ENCODE peak calls at places on chromosomes 3 and 15, in six cellular contexts. M is colonic mucosa, L is astrocyte of the spinal cord, N is adrenal gland, E is left lung, F is dorsolateral prefrontal cortex. S is an unnamed sample.

GRCh38 chr3:99637041-99637380 is 1.4 kb upstream of the COL8A1 start:
- DNase-seq in M (no peak), L (no peak), N (no peak), E (no peak), F (no peak), S (peak)

GRCh38 chr3:140050977-140051957 is 116.3 kb downstream of the CLSTN2 start:
- DNase-seq in M (no peak), L (no peak), N (no peak), E (no peak), F (peak), S (peak)

GRCh38 chr3:124671123-124671522 is 59.1 kb upstream of the UMPS start:
- DNase-seq in M (no peak), L (no peak), N (no peak), E (no peak), F (no peak), S (no peak)

GRCh38 chr15:40322531-40323238 is 807 bp upstream of the INAFM2 start:
- DNase-seq in M (no peak), L (peak), N (no peak), E (no peak), F (no peak), S (no peak)

GRCh38 chr3:64399205-64399800 is 174.0 kb upstream of the PRICKLE2 start:
- DNase-seq in M (peak), L (peak), N (peak), E (no peak), F (no peak), S (peak)

GRCh38 chr15:90701880-90702630 is 15.1 kb upstream of the BLM start:
- DNase-seq in M (no peak), L (no peak), N (no peak), E (no peak), F (no peak), S (no peak)

GRCh38 chr3:89172150-89172549 is 64.7 kb downstream of the EPHA3 start:
- DNase-seq in M (no peak), L (no peak), N (no peak), E (no peak), F (no peak), S (no peak)

GRCh38 chr15:42118650-42119531 is 24.5 kb upstream of the PLA2G4D start:
- DNase-seq in M (peak), L (no peak), N (no peak), E (no peak), F (no peak), S (peak)

GRCh38 chr3:171556574-171557145 is 96.5 kb upstream of the TNIK start:
- DNase-seq in M (no peak), L (no peak), N (no peak), E (no peak), F (no peak), S (peak)

GRCh38 chr3:146502887-146503458 is 33.6 kb upstream of the PLSCR2 start:
- DNase-seq in M (no peak), L (no peak), N (no peak), E (no peak), F (no peak), S (peak)

GRCh38 chr3:106466881-106467280 is 598.1 kb upstream of the CBLB start:
- DNase-seq in M (no peak), L (no peak), N (no peak), E (no peak), F (no peak), S (no peak)

GRCh38 chr3:78872195-78872594 is 895.6 kb downstream of the ROBO1 start:
- DNase-seq in M (no peak), L (no peak), N (no peak), E (no peak), F (no peak), S (no peak)

GRCh38 chr3:31610700-31611275 is 78.1 kb downstream of the STT3B start:
- DNase-seq in M (peak), L (peak), N (no peak), E (no peak), F (no peak), S (peak)

GRCh38 chr3:112672716-112673506 is 32.0 kb upstream of the CCDC80 start:
- DNase-seq in M (no peak), L (no peak), N (no peak), E (no peak), F (no peak), S (no peak)

GRCh38 chr3:147400111-147400510 is 6.2 kb downstream of the ZIC4 start:
- DNase-seq in M (no peak), L (peak), N (no peak), E (no peak), F (no peak), S (no peak)

GRCh38 chr3:5155241-5155640 is 32.3 kb upstream of the EDEM1 start:
- DNase-seq in M (no peak), L (no peak), N (no peak), E (no peak), F (no peak), S (no peak)

GRCh38 chr3:68699541-68699940 is 232.8 kb downstream of the TAFA4 start:
- DNase-seq in M (no peak), L (no peak), N (no peak), E (no peak), F (no peak), S (no peak)

GRCh38 chr3:143918848-143919247 is 52.8 kb upstream of the DIPK2A start:
- DNase-seq in M (no peak), L (no peak), N (no peak), E (no peak), F (no peak), S (no peak)

GRCh38 chr3:184441202-184441900 is 61.5 kb downstream of the CHRD start:
- DNase-seq in M (no peak), L (no peak), N (no peak), E (no peak), F (peak), S (no peak)

GRCh38 chr15:67120839-67121540 is 55.6 kb downstream of the SMAD3 start:
- DNase-seq in M (peak), L (peak), N (peak), E (peak), F (peak), S (peak)
- H3K4me3 ChIP-seq in M (no peak), L (no peak), N (no peak), E (no peak), F (peak), S (no peak)

DNA sequence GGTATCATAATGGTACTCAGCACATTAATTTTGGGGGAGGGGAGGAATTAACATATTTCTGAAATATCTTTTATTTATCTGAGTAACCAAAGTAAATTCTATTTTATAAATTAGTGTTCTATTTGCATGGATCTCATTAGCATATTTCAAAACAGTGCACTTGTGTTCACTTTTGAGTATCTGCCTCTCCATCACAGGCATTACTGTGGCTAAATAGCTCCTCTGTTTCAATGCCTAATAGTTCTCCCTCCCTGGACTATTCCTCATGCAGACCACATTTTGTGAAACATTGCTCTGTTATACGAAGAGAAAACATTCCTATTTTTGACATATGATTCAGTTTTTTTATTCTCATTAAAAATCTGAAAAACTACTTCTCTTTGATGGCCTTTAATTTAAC is 1127.8 kb downstream of the TUSC7 start:
- DNase-seq in M (no peak), L (no peak), N (no peak), E (no peak), F (no peak), S (no peak)
- TF ChIP-seq CTCF in M (no peak), L (no peak), N (no peak), E (no peak), F (no peak), S (no peak)

GRCh38 chr3:185729335-185729715 is 95.5 kb downstream of the IGF2BP2 start:
- DNase-seq in M (no peak), L (peak), N (no peak), E (no peak), F (no peak), S (peak)
- H3K4me3 ChIP-seq in M (no peak), L (no peak), N (no peak), E (no peak), F (no peak), S (no peak)

GRCh38 chr15:83207622-83208356 is at the start of gene HDGFL3:
- DNase-seq in M (peak), L (peak), N (peak), E (peak), F (peak), S (peak)
- TF ChIP-seq CTCF in M (no peak), L (peak), N (no peak), E (no peak), F (no peak), S (no peak)

GRCh38 chr3:15380980-15381890 is 46.1 kb downstream of the METTL6 start:
- DNase-seq in M (no peak), L (no peak), N (no peak), E (no peak), F (no peak), S (no peak)

GRCh38 chr3:15382405-15382923 is 44.9 kb downstream of the METTL6 start:
- DNase-seq in M (no peak), L (no peak), N (no peak), E (no peak), F (no peak), S (no peak)

GRCh38 chr3:15375461-15376000 is 43.1 kb upstream of the SH3BP5 start:
- DNase-seq in M (no peak), L (no peak), N (no peak), E (no peak), F (no peak), S (no peak)

GRCh38 chr3:15372918-15373317 is 40.5 kb upstream of the SH3BP5 start:
- DNase-seq in M (no peak), L (no peak), N (no peak), E (no peak), F (no peak), S (no peak)

GRCh38 chr3:15377961-15378791 is 45.8 kb upstream of the SH3BP5 start:
- DNase-seq in M (peak), L (peak), N (peak), E (peak), F (peak), S (peak)
- H3K4me3 ChIP-seq in M (no peak), L (no peak), N (no peak), E (no peak), F (peak), S (no peak)